ENCODE peak calls at places on chromosomes 16 and 17, in seven cellular contexts. One of them, this sample, is unnamed.
A peak's percentile ranks its signal among the peaks of the same experiment; 100 is the strongest.

GRCh38 chr16:49698931-49699715 is 156.8 kb downstream of the ZNF423 start:
- DNase-seq in skeletal muscle cell: no peak
- DNase-seq in stomach: no peak
- DNase-seq in A549: no peak
- DNase-seq in astrocyte of the spinal cord: peak; percentile 55
- DNase-seq in fibroblast of the aortic adventitia: peak; percentile 82
- DNase-seq in naive thymus-derived CD4-positive, alpha-beta T cell: no peak
- DNase-seq in this sample: no peak

GRCh38 chr16:3122926-3123570 is 10.7 kb downstream of the ZNF205 start:
- DNase-seq in skeletal muscle cell: no peak
- DNase-seq in stomach: no peak
- DNase-seq in A549: no peak
- DNase-seq in astrocyte of the spinal cord: no peak
- DNase-seq in fibroblast of the aortic adventitia: no peak
- DNase-seq in naive thymus-derived CD4-positive, alpha-beta T cell: no peak
- DNase-seq in this sample: no peak

GRCh38 chr16:4494746-4495490 is 18.7 kb downstream of the HMOX2 start:
- DNase-seq in skeletal muscle cell: no peak
- DNase-seq in stomach: no peak
- DNase-seq in A549: no peak
- DNase-seq in astrocyte of the spinal cord: peak; percentile 72
- DNase-seq in fibroblast of the aortic adventitia: peak; percentile 77
- DNase-seq in naive thymus-derived CD4-positive, alpha-beta T cell: no peak
- DNase-seq in this sample: no peak

GRCh38 chr17:16273499-16273898 is 56.5 kb downstream of the PIGL start:
- DNase-seq in skeletal muscle cell: no peak
- DNase-seq in stomach: no peak
- DNase-seq in A549: no peak
- DNase-seq in astrocyte of the spinal cord: peak; percentile 55
- DNase-seq in fibroblast of the aortic adventitia: peak; percentile 74
- DNase-seq in naive thymus-derived CD4-positive, alpha-beta T cell: no peak
- DNase-seq in this sample: no peak

GRCh38 chr16:88499836-88500251 is 46.8 kb downstream of the ZFPM1 start:
- DNase-seq in skeletal muscle cell: no peak
- DNase-seq in stomach: peak; percentile 66
- DNase-seq in A549: no peak
- DNase-seq in astrocyte of the spinal cord: no peak
- DNase-seq in fibroblast of the aortic adventitia: no peak
- DNase-seq in naive thymus-derived CD4-positive, alpha-beta T cell: no peak
- DNase-seq in this sample: no peak

GRCh38 chr16:85752511-85753420 is 1.9 kb upstream of the C16orf74 start:
- DNase-seq in skeletal muscle cell: no peak
- DNase-seq in stomach: peak; percentile 81
- DNase-seq in A549: no peak
- DNase-seq in astrocyte of the spinal cord: no peak
- DNase-seq in fibroblast of the aortic adventitia: no peak
- DNase-seq in naive thymus-derived CD4-positive, alpha-beta T cell: no peak
- DNase-seq in this sample: no peak

GRCh38 chr17:6670571-6670970 is 19.0 kb downstream of the C17orf100 start:
- DNase-seq in skeletal muscle cell: no peak
- DNase-seq in stomach: no peak
- DNase-seq in A549: no peak
- DNase-seq in astrocyte of the spinal cord: no peak
- DNase-seq in fibroblast of the aortic adventitia: no peak
- DNase-seq in naive thymus-derived CD4-positive, alpha-beta T cell: no peak
- DNase-seq in this sample: no peak

GRCh38 chr16:85436636-85437160 is 176.4 kb upstream of the GSE1 start:
- DNase-seq in skeletal muscle cell: no peak
- DNase-seq in stomach: peak; percentile 57
- DNase-seq in A549: no peak
- DNase-seq in astrocyte of the spinal cord: no peak
- DNase-seq in fibroblast of the aortic adventitia: peak; percentile 15
- DNase-seq in naive thymus-derived CD4-positive, alpha-beta T cell: no peak
- DNase-seq in this sample: no peak

GRCh38 chr16:48057085-48057484 is 98.7 kb downstream of the ABCC12 start:
- DNase-seq in skeletal muscle cell: no peak
- DNase-seq in stomach: no peak
- DNase-seq in A549: no peak
- DNase-seq in astrocyte of the spinal cord: peak; percentile 7
- DNase-seq in fibroblast of the aortic adventitia: no peak
- DNase-seq in naive thymus-derived CD4-positive, alpha-beta T cell: no peak
- DNase-seq in this sample: no peak

GRCh38 chr17:43803758-43804157 is 23.5 kb downstream of the CFAP97D1 start:
- DNase-seq in skeletal muscle cell: no peak
- DNase-seq in stomach: no peak
- DNase-seq in A549: no peak
- DNase-seq in astrocyte of the spinal cord: peak; percentile 10
- DNase-seq in fibroblast of the aortic adventitia: peak; percentile 37
- DNase-seq in naive thymus-derived CD4-positive, alpha-beta T cell: no peak
- DNase-seq in this sample: no peak

GRCh38 chr16:86158688-86159360 is 259.9 kb downstream of the IRF8 start:
- DNase-seq in skeletal muscle cell: no peak
- DNase-seq in stomach: no peak
- DNase-seq in A549: no peak
- DNase-seq in astrocyte of the spinal cord: no peak
- DNase-seq in fibroblast of the aortic adventitia: no peak
- DNase-seq in naive thymus-derived CD4-positive, alpha-beta T cell: no peak
- DNase-seq in this sample: no peak

GRCh38 chr17:75679706-75680201 is 12.6 kb downstream of the SAP30BP start:
- DNase-seq in skeletal muscle cell: no peak
- DNase-seq in stomach: peak; percentile 72
- DNase-seq in A549: peak; percentile 83
- DNase-seq in astrocyte of the spinal cord: peak; percentile 64
- DNase-seq in fibroblast of the aortic adventitia: no peak
- DNase-seq in naive thymus-derived CD4-positive, alpha-beta T cell: no peak
- DNase-seq in this sample: no peak

GRCh38 chr16:54351171-54351570 is 64.6 kb upstream of the IRX3 start:
- DNase-seq in skeletal muscle cell: no peak
- DNase-seq in stomach: no peak
- DNase-seq in A549: no peak
- DNase-seq in astrocyte of the spinal cord: no peak
- DNase-seq in fibroblast of the aortic adventitia: no peak
- DNase-seq in naive thymus-derived CD4-positive, alpha-beta T cell: no peak
- DNase-seq in this sample: no peak

GRCh38 chr16:4578961-4579530 is 22.9 kb downstream of the C16orf96 start:
- DNase-seq in skeletal muscle cell: no peak
- DNase-seq in stomach: no peak
- DNase-seq in A549: no peak
- DNase-seq in astrocyte of the spinal cord: no peak
- DNase-seq in fibroblast of the aortic adventitia: no peak
- DNase-seq in naive thymus-derived CD4-positive, alpha-beta T cell: no peak
- DNase-seq in this sample: no peak

GRCh38 chr16:56547120-56547948 is 17.5 kb upstream of the MT4 start:
- DNase-seq in skeletal muscle cell: peak; percentile 40
- DNase-seq in stomach: no peak
- DNase-seq in A549: no peak
- DNase-seq in astrocyte of the spinal cord: peak; percentile 33
- DNase-seq in fibroblast of the aortic adventitia: peak; percentile 23
- DNase-seq in naive thymus-derived CD4-positive, alpha-beta T cell: no peak
- DNase-seq in this sample: peak; percentile 4

GRCh38 chr17:82244413-82245140 is 15.7 kb downstream of the SLC16A3 start:
- DNase-seq in skeletal muscle cell: no peak
- DNase-seq in stomach: no peak
- DNase-seq in A549: no peak
- DNase-seq in astrocyte of the spinal cord: peak; percentile 54
- DNase-seq in fibroblast of the aortic adventitia: peak; percentile 47
- DNase-seq in naive thymus-derived CD4-positive, alpha-beta T cell: no peak
- DNase-seq in this sample: no peak

GRCh38 chr17:40485851-40486512 is 15.4 kb downstream of the TNS4 start:
- DNase-seq in skeletal muscle cell: peak; percentile 99
- DNase-seq in stomach: no peak
- DNase-seq in A549: peak; percentile 96
- DNase-seq in astrocyte of the spinal cord: peak; percentile 99
- DNase-seq in fibroblast of the aortic adventitia: peak; percentile 99
- DNase-seq in naive thymus-derived CD4-positive, alpha-beta T cell: peak; percentile 38
- DNase-seq in this sample: peak; percentile 64

GRCh38 chr17:1002412-1002753 is 5.5 kb downstream of the TIMM22 start:
- DNase-seq in skeletal muscle cell: no peak
- DNase-seq in stomach: no peak
- DNase-seq in A549: no peak
- DNase-seq in astrocyte of the spinal cord: peak; percentile 67
- DNase-seq in fibroblast of the aortic adventitia: peak; percentile 60
- DNase-seq in naive thymus-derived CD4-positive, alpha-beta T cell: no peak
- DNase-seq in this sample: no peak

GRCh38 chr17:57697891-57698708 is 47.0 kb downstream of the CCDC182 start:
- DNase-seq in skeletal muscle cell: no peak
- DNase-seq in stomach: no peak
- DNase-seq in A549: no peak
- DNase-seq in astrocyte of the spinal cord: no peak
- DNase-seq in fibroblast of the aortic adventitia: no peak
- DNase-seq in naive thymus-derived CD4-positive, alpha-beta T cell: no peak
- DNase-seq in this sample: no peak

GRCh38 chr16:48101069-48101674 is 54.6 kb downstream of the ABCC12 start:
- DNase-seq in skeletal muscle cell: no peak
- DNase-seq in stomach: no peak
- DNase-seq in A549: no peak
- DNase-seq in astrocyte of the spinal cord: peak; percentile 43
- DNase-seq in fibroblast of the aortic adventitia: peak; percentile 25
- DNase-seq in naive thymus-derived CD4-positive, alpha-beta T cell: no peak
- DNase-seq in this sample: no peak

GRCh38 chr17:72344613-72345012 is 223.8 kb downstream of the SOX9 start:
- DNase-seq in skeletal muscle cell: no peak
- DNase-seq in stomach: no peak
- DNase-seq in A549: no peak
- DNase-seq in astrocyte of the spinal cord: no peak
- DNase-seq in fibroblast of the aortic adventitia: no peak
- DNase-seq in naive thymus-derived CD4-positive, alpha-beta T cell: no peak
- DNase-seq in this sample: no peak

GRCh38 chr16:23183486-23183862 is 929 bp downstream of the SCNN1G start:
- DNase-seq in skeletal muscle cell: no peak
- DNase-seq in stomach: no peak
- DNase-seq in A549: no peak
- DNase-seq in astrocyte of the spinal cord: no peak
- DNase-seq in fibroblast of the aortic adventitia: no peak
- DNase-seq in naive thymus-derived CD4-positive, alpha-beta T cell: no peak
- DNase-seq in this sample: no peak
- H3K4me3 ChIP-seq in skeletal muscle cell: no peak overlapping the region
- H3K4me3 ChIP-seq in stomach: peak overlapping the region; percentile 52
- H3K4me3 ChIP-seq in A549: peak overlapping the region; percentile 44
- H3K4me3 ChIP-seq in astrocyte of the spinal cord: no peak overlapping the region
- H3K4me3 ChIP-seq in fibroblast of the aortic adventitia: no peak overlapping the region
- H3K4me3 ChIP-seq in naive thymus-derived CD4-positive, alpha-beta T cell: no peak overlapping the region
- H3K4me3 ChIP-seq in this sample: no peak overlapping the region

GRCh38 chr17:80475949-80476876 is at the start of gene NPTX1:
- DNase-seq in skeletal muscle cell: no peak
- DNase-seq in stomach: no peak
- DNase-seq in A549: no peak
- DNase-seq in astrocyte of the spinal cord: no peak
- DNase-seq in fibroblast of the aortic adventitia: no peak
- DNase-seq in naive thymus-derived CD4-positive, alpha-beta T cell: peak; percentile 14
- DNase-seq in this sample: no peak
- H3K4me3 ChIP-seq in skeletal muscle cell: peak within 1 kb of the TSS; percentile 22
- H3K4me3 ChIP-seq in stomach: peak within 1 kb of the TSS; percentile 49
- H3K4me3 ChIP-seq in A549: peak within 1 kb of the TSS; percentile 54
- H3K4me3 ChIP-seq in astrocyte of the spinal cord: no peak within 1 kb of the TSS
- H3K4me3 ChIP-seq in fibroblast of the aortic adventitia: peak within 1 kb of the TSS; percentile 28
- H3K4me3 ChIP-seq in naive thymus-derived CD4-positive, alpha-beta T cell: peak within 1 kb of the TSS; percentile 33
- H3K4me3 ChIP-seq in this sample: no peak within 1 kb of the TSS

GRCh38 chr17:38572665-38573365 is 32.9 kb downstream of the SRCIN1 start:
- DNase-seq in skeletal muscle cell: no peak
- DNase-seq in stomach: peak; percentile 34
- DNase-seq in A549: peak; percentile 87
- DNase-seq in astrocyte of the spinal cord: no peak
- DNase-seq in fibroblast of the aortic adventitia: no peak
- DNase-seq in naive thymus-derived CD4-positive, alpha-beta T cell: no peak
- DNase-seq in this sample: no peak
- H3K4me3 ChIP-seq in skeletal muscle cell: no peak overlapping the region
- H3K4me3 ChIP-seq in stomach: peak overlapping the region; percentile 43
- H3K4me3 ChIP-seq in A549: peak overlapping the region; percentile 61
- H3K4me3 ChIP-seq in astrocyte of the spinal cord: no peak overlapping the region
- H3K4me3 ChIP-seq in fibroblast of the aortic adventitia: no peak overlapping the region
- H3K4me3 ChIP-seq in naive thymus-derived CD4-positive, alpha-beta T cell: no peak overlapping the region
- H3K4me3 ChIP-seq in this sample: no peak overlapping the region

GRCh38 chr17:78384479-78385175 is 6.2 kb downstream of the PGS1 start:
- DNase-seq in skeletal muscle cell: no peak
- DNase-seq in stomach: no peak
- DNase-seq in A549: no peak
- DNase-seq in astrocyte of the spinal cord: no peak
- DNase-seq in fibroblast of the aortic adventitia: no peak
- DNase-seq in naive thymus-derived CD4-positive, alpha-beta T cell: no peak
- DNase-seq in this sample: no peak
- H3K4me3 ChIP-seq in skeletal muscle cell: no peak overlapping the region
- H3K4me3 ChIP-seq in stomach: no peak overlapping the region
- H3K4me3 ChIP-seq in A549: no peak overlapping the region
- H3K4me3 ChIP-seq in astrocyte of the spinal cord: no peak overlapping the region
- H3K4me3 ChIP-seq in fibroblast of the aortic adventitia: peak overlapping the region; percentile 1
- H3K4me3 ChIP-seq in naive thymus-derived CD4-positive, alpha-beta T cell: peak overlapping the region; percentile 30
- H3K4me3 ChIP-seq in this sample: no peak overlapping the region

DNA sequence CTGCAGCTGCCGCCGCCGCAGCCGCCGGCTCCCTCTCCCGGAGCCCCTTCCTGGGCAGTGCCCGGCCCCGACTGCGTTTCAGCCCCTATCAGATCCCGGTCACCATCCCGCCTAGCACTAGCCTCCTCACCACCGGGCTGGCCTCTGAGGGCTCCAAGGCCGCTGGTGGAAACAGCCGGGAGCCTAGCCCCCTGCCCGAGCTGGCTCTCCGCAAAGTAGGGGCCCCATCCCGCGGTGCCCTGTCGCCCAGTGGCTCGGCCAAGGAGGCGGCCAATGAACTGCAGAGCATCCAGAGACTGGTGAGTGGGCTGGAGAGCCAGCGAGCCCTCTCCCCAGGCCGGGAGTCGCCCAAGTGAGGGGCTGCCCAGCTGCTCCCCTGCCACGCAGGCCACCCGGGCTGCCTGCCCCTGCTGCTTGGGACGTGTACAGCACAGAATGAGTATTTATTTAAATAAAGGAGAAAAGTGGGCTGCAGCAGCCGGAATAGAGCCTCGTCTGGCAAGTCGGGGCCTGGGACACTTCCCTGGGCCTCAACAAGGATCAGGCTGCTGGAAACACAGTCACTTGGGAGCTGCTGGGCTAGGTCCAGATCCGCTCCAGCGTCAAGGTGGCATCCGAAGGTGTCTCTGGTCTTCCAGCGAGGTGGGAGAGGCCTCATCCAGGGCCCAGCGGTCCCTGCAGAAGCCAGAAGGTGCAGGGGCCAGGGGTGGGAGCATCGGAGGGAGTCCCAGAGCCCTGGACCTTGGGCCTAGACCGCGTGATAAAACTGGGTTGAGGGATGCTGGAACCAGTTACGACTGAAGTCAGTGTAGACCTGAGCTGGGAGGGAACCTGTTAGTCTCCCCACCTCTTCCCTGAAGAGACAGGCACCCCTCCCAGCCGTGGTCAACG is 8.8 kb downstream of the TBX2 start:
- DNase-seq in skeletal muscle cell: no peak
- DNase-seq in stomach: no peak
- DNase-seq in A549: no peak
- DNase-seq in astrocyte of the spinal cord: no peak
- DNase-seq in fibroblast of the aortic adventitia: no peak
- DNase-seq in naive thymus-derived CD4-positive, alpha-beta T cell: no peak
- DNase-seq in this sample: no peak
- H3K4me3 ChIP-seq in skeletal muscle cell: no peak overlapping the region
- H3K4me3 ChIP-seq in stomach: peak overlapping the region; percentile 53
- H3K4me3 ChIP-seq in A549: peak overlapping the region; percentile 46
- H3K4me3 ChIP-seq in astrocyte of the spinal cord: no peak overlapping the region
- H3K4me3 ChIP-seq in fibroblast of the aortic adventitia: no peak overlapping the region
- H3K4me3 ChIP-seq in naive thymus-derived CD4-positive, alpha-beta T cell: no peak overlapping the region
- H3K4me3 ChIP-seq in this sample: no peak overlapping the region